ENCODE peak calls at places on chromosomes 4 and X, in eight cellular contexts. S is GM10248, L is coronary artery, A is germinal center, I is occipital lobe, T is left cardiac atrium, E is astrocyte of the spinal cord, Y is kidney epithelial cell. N is an unnamed sample.

GRCh38 chr4:15756361-15756861 is 21.7 kb upstream of the CD38 start:
- DNase-seq in S (peak; percentile 38), L (no peak), A (peak; percentile 43), I (no peak), T (no peak), E (peak; percentile 55), Y (peak; percentile 5), N (no peak)

GRCh38 chr4:151730003-151730559 is 30.7 kb downstream of the GATB start:
- DNase-seq in S (no peak), L (no peak), A (no peak), I (no peak), T (no peak), E (no peak), Y (no peak), N (no peak)

GRCh38 chrX:110163488-110163887 is 154.4 kb downstream of the AMMECR1 start:
- DNase-seq in S (no peak), L (no peak), A (no peak), I (no peak), T (no peak), E (no peak), Y (no peak), N (no peak)

GRCh38 chr4:15001248-15001824 is 945 bp upstream of the CPEB2 start:
- DNase-seq in S (peak; percentile 47), L (peak; percentile 95), A (peak; percentile 47), I (peak; percentile 78), T (peak; percentile 84), E (peak; percentile 97), Y (peak; percentile 69), N (peak; percentile 17)

GRCh38 chr4:114151-114550 is 10.2 kb upstream of the ZNF718 start:
- DNase-seq in S (no peak), L (no peak), A (no peak), I (no peak), T (no peak), E (no peak), Y (no peak), N (no peak)

GRCh38 chrX:133634416-133634815 is 219.1 kb upstream of the GPC4 start:
- DNase-seq in S (no peak), L (no peak), A (no peak), I (no peak), T (no peak), E (no peak), Y (no peak), N (no peak)

GRCh38 chr4:182242793-182243192 is 409 bp upstream of the TENM3 start:
- DNase-seq in S (no peak), L (no peak), A (no peak), I (no peak), T (no peak), E (peak; percentile 47), Y (no peak), N (no peak)

GRCh38 chrX:91108761-91109160 is 325.9 kb upstream of the PABPC5 start:
- DNase-seq in S (no peak), L (no peak), A (no peak), I (no peak), T (no peak), E (no peak), Y (no peak), N (no peak)

GRCh38 chr4:38160487-38161207 is 200.4 kb downstream of the PTTG2 start:
- DNase-seq in S (peak; percentile 81), L (peak; percentile 53), A (peak; percentile 17), I (no peak), T (no peak), E (peak; percentile 93), Y (peak; percentile 95), N (peak; percentile 56)

GRCh38 chr4:1399508-1400190 is 6.6 kb downstream of the NKX1-1 start:
- DNase-seq in S (no peak), L (no peak), A (no peak), I (no peak), T (no peak), E (no peak), Y (no peak), N (peak; percentile 61)

GRCh38 chr4:76485450-76485849 is 50.4 kb downstream of the SHROOM3 start:
- DNase-seq in S (no peak), L (no peak), A (no peak), I (no peak), T (no peak), E (peak; percentile 19), Y (peak; percentile 0), N (peak; percentile 25)

GRCh38 chrX:110466790-110467189 is 108.1 kb downstream of the RTL9 start:
- DNase-seq in S (no peak), L (no peak), A (no peak), I (no peak), T (no peak), E (no peak), Y (no peak), N (no peak)

GRCh38 chr4:1278336-1278670 is 11.4 kb upstream of the MAEA start:
- DNase-seq in S (no peak), L (peak; percentile 4), A (no peak), I (no peak), T (no peak), E (no peak), Y (no peak), N (no peak)

GRCh38 chr4:94454405-94454804 is 2.7 kb downstream of the PDLIM5 start:
- DNase-seq in S (no peak), L (no peak), A (no peak), I (no peak), T (no peak), E (peak; percentile 46), Y (no peak), N (no peak)

GRCh38 chr4:39559641-39560040 is 32.4 kb upstream of the UGDH start:
- DNase-seq in S (no peak), L (no peak), A (no peak), I (no peak), T (peak; percentile 31), E (no peak), Y (no peak), N (no peak)

GRCh38 chr4:169791527-169792156 is 33.9 kb upstream of the HPF1 start:
- DNase-seq in S (no peak), L (no peak), A (no peak), I (peak; percentile 61), T (peak; percentile 39), E (peak; percentile 73), Y (peak; percentile 19), N (peak; percentile 67)

GRCh38 chr4:2462218-2462991 is 6.5 kb upstream of the RNF4 start:
- DNase-seq in S (peak; percentile 84), L (no peak), A (peak; percentile 85), I (peak; percentile 62), T (peak; percentile 75), E (peak; percentile 64), Y (no peak), N (peak; percentile 98)

GRCh38 chrX:77422886-77423648 is 24.1 kb upstream of the FGF16 start:
- DNase-seq in S (no peak), L (no peak), A (no peak), I (no peak), T (no peak), E (no peak), Y (no peak), N (peak; percentile 23)

GRCh38 chr4:91936301-91936700 is 367.5 kb upstream of the GRID2 start:
- DNase-seq in S (no peak), L (no peak), A (no peak), I (no peak), T (no peak), E (peak; percentile 61), Y (no peak), N (no peak)

GRCh38 chrX:72111011-72111708 is 20.6 kb downstream of the RTL5 start:
- DNase-seq in S (no peak), L (peak; percentile 54), A (no peak), I (no peak), T (no peak), E (no peak), Y (no peak), N (no peak)

GRCh38 chr4:133316874-133317273 is 167.8 kb downstream of the PCDH10 start:
- DNase-seq in S (no peak), L (no peak), A (no peak), I (peak; percentile 17), T (no peak), E (peak; percentile 56), Y (no peak), N (no peak)

GRCh38 chr4:187602339-187603092 is 393.1 kb upstream of the ZFP42 start:
- DNase-seq in S (no peak), L (no peak), A (no peak), I (no peak), T (no peak), E (peak; percentile 58), Y (no peak), N (no peak)

GRCh38 chr4:74504212-74504611 is 59.3 kb downstream of the AREG start:
- DNase-seq in S (no peak), L (no peak), A (no peak), I (no peak), T (no peak), E (peak; percentile 86), Y (no peak), N (no peak)

GRCh38 chr4:3419836-3420605 is 21.7 kb upstream of the HGFAC start:
- DNase-seq in S (no peak), L (no peak), A (no peak), I (no peak), T (peak; percentile 3), E (no peak), Y (no peak), N (no peak)

GRCh38 chr4:41214158-41215146 is at the start of gene APBB2:
- DNase-seq in S (peak; percentile 86), L (peak; percentile 96), A (peak; percentile 89), I (peak; percentile 94), T (peak; percentile 96), E (peak; percentile 98), Y (peak; percentile 73), N (peak; percentile 98)

GRCh38 chr4:11297201-11297600 is 131.5 kb downstream of the HS3ST1 start:
- DNase-seq in S (no peak), L (no peak), A (no peak), I (no peak), T (no peak), E (peak; percentile 33), Y (no peak), N (no peak)

GRCh38 chr4:26023191-26023972 is 109.4 kb downstream of the SMIM20 start:
- DNase-seq in S (no peak), L (no peak), A (no peak), I (no peak), T (no peak), E (peak; percentile 18), Y (no peak), N (no peak)

GRCh38 chrX:125505207-125505606 is 185.5 kb downstream of the TEX13C start:
- DNase-seq in S (no peak), L (no peak), A (no peak), I (no peak), T (no peak), E (peak; percentile 1), Y (no peak), N (no peak)

GRCh38 chrX:72381439-72382198 is 75.9 kb upstream of the CITED1 start:
- DNase-seq in S (no peak), L (no peak), A (no peak), I (no peak), T (no peak), E (no peak), Y (no peak), N (no peak)

GRCh38 chr4:3524920-3525319 is 7.3 kb downstream of the LRPAP1 start:
- DNase-seq in S (no peak), L (no peak), A (no peak), I (no peak), T (peak; percentile 13), E (no peak), Y (no peak), N (no peak)

GRCh38 chr4:165541773-165542459 is 163.1 kb downstream of the CPE start:
- DNase-seq in S (no peak), L (no peak), A (no peak), I (no peak), T (no peak), E (no peak), Y (no peak), N (no peak)

GRCh38 chr4:123399638-123400358 is 3.2 kb downstream of the SPRY1 start:
- DNase-seq in S (no peak), L (no peak), A (no peak), I (no peak), T (no peak), E (peak; percentile 59), Y (no peak), N (no peak)

GRCh38 chr4:88059781-88060180 is 52.3 kb downstream of the PKD2 start:
- DNase-seq in S (no peak), L (no peak), A (no peak), I (no peak), T (no peak), E (no peak), Y (no peak), N (no peak)

GRCh38 chr4:5932021-5932553 is 39.2 kb upstream of the CRMP1 start:
- DNase-seq in S (no peak), L (peak; percentile 28), A (no peak), I (no peak), T (no peak), E (no peak), Y (no peak), N (no peak)

N was measured in H7.